ENCODE peak calls at places on chromosomes 5 and 9, in eight cellular contexts. One of them, this sample, is unnamed.

GRCh38 chr5:12292610-12293204 is 388.5 kb upstream of the CTNND2 start:
- DNase-seq in left lung: no peak
- DNase-seq in psoas muscle: no peak
- DNase-seq in ovary: no peak
- DNase-seq in cardiac fibroblast: no peak
- DNase-seq in HepG2: no peak
- DNase-seq in fibroblast of the aortic adventitia: no peak
- DNase-seq in PC-9: no peak
- DNase-seq in this sample: peak

GRCh38 chr9:131008563-131008908 is 438 bp upstream of the LAMC3 start:
- DNase-seq in left lung: no peak
- DNase-seq in psoas muscle: no peak
- DNase-seq in ovary: no peak
- DNase-seq in cardiac fibroblast: no peak
- DNase-seq in HepG2: no peak
- DNase-seq in fibroblast of the aortic adventitia: no peak
- DNase-seq in PC-9: no peak
- DNase-seq in this sample: no peak

GRCh38 chr9:6243746-6244145 is 28.1 kb downstream of the IL33 start:
- DNase-seq in left lung: no peak
- DNase-seq in psoas muscle: no peak
- DNase-seq in ovary: no peak
- DNase-seq in cardiac fibroblast: no peak
- DNase-seq in HepG2: no peak
- DNase-seq in fibroblast of the aortic adventitia: no peak
- DNase-seq in PC-9: no peak
- DNase-seq in this sample: no peak

GRCh38 chr5:65061250-65061973 is 292.7 kb downstream of the CWC27 start:
- DNase-seq in left lung: no peak
- DNase-seq in psoas muscle: no peak
- DNase-seq in ovary: no peak
- DNase-seq in cardiac fibroblast: no peak
- DNase-seq in HepG2: no peak
- DNase-seq in fibroblast of the aortic adventitia: no peak
- DNase-seq in PC-9: no peak
- DNase-seq in this sample: no peak

GRCh38 chr5:172351240-172351778 is 67.7 kb upstream of the UBTD2 start:
- DNase-seq in left lung: no peak
- DNase-seq in psoas muscle: no peak
- DNase-seq in ovary: no peak
- DNase-seq in cardiac fibroblast: no peak
- DNase-seq in HepG2: peak
- DNase-seq in fibroblast of the aortic adventitia: no peak
- DNase-seq in PC-9: no peak
- DNase-seq in this sample: no peak

GRCh38 chr9:37963936-37964739 is 60.2 kb upstream of the SLC25A51 start:
- DNase-seq in left lung: peak
- DNase-seq in psoas muscle: peak
- DNase-seq in ovary: no peak
- DNase-seq in cardiac fibroblast: peak
- DNase-seq in HepG2: peak
- DNase-seq in fibroblast of the aortic adventitia: peak
- DNase-seq in PC-9: peak
- DNase-seq in this sample: no peak

GRCh38 chr5:172887735-172888134 is 53.7 kb downstream of the ERGIC1 start:
- DNase-seq in left lung: peak
- DNase-seq in psoas muscle: no peak
- DNase-seq in ovary: peak
- DNase-seq in cardiac fibroblast: peak
- DNase-seq in HepG2: no peak
- DNase-seq in fibroblast of the aortic adventitia: peak
- DNase-seq in PC-9: no peak
- DNase-seq in this sample: peak

GRCh38 chr5:102759700-102760099 is 4.6 kb downstream of the PAM start:
- DNase-seq in left lung: no peak
- DNase-seq in psoas muscle: no peak
- DNase-seq in ovary: no peak
- DNase-seq in cardiac fibroblast: no peak
- DNase-seq in HepG2: no peak
- DNase-seq in fibroblast of the aortic adventitia: no peak
- DNase-seq in PC-9: no peak
- DNase-seq in this sample: no peak

GRCh38 chr5:178471666-178472065 is 118.5 kb downstream of the COL23A1 start:
- DNase-seq in left lung: no peak
- DNase-seq in psoas muscle: no peak
- DNase-seq in ovary: no peak
- DNase-seq in cardiac fibroblast: no peak
- DNase-seq in HepG2: no peak
- DNase-seq in fibroblast of the aortic adventitia: no peak
- DNase-seq in PC-9: no peak
- DNase-seq in this sample: no peak

GRCh38 chr9:4333787-4334186 is 33.9 kb upstream of the GLIS3 start:
- DNase-seq in left lung: no peak
- DNase-seq in psoas muscle: no peak
- DNase-seq in ovary: no peak
- DNase-seq in cardiac fibroblast: peak
- DNase-seq in HepG2: no peak
- DNase-seq in fibroblast of the aortic adventitia: no peak
- DNase-seq in PC-9: no peak
- DNase-seq in this sample: peak

GRCh38 chr5:133635051-133635450 is 22.7 kb upstream of the FSTL4 start:
- DNase-seq in left lung: no peak
- DNase-seq in psoas muscle: no peak
- DNase-seq in ovary: no peak
- DNase-seq in cardiac fibroblast: no peak
- DNase-seq in HepG2: no peak
- DNase-seq in fibroblast of the aortic adventitia: no peak
- DNase-seq in PC-9: no peak
- DNase-seq in this sample: no peak

GRCh38 chr5:87156631-87157030 is 111.1 kb upstream of the RASA1 start:
- DNase-seq in left lung: no peak
- DNase-seq in psoas muscle: no peak
- DNase-seq in ovary: no peak
- DNase-seq in cardiac fibroblast: no peak
- DNase-seq in HepG2: no peak
- DNase-seq in fibroblast of the aortic adventitia: no peak
- DNase-seq in PC-9: no peak
- DNase-seq in this sample: no peak

GRCh38 chr9:83291196-83291595 is 228.3 kb upstream of the RASEF start:
- DNase-seq in left lung: no peak
- DNase-seq in psoas muscle: no peak
- DNase-seq in ovary: no peak
- DNase-seq in cardiac fibroblast: no peak
- DNase-seq in HepG2: no peak
- DNase-seq in fibroblast of the aortic adventitia: no peak
- DNase-seq in PC-9: no peak
- DNase-seq in this sample: no peak

GRCh38 chr5:115840825-115841224 is 540 bp downstream of the ATG12 start:
- DNase-seq in left lung: no peak
- DNase-seq in psoas muscle: no peak
- DNase-seq in ovary: no peak
- DNase-seq in cardiac fibroblast: no peak
- DNase-seq in HepG2: no peak
- DNase-seq in fibroblast of the aortic adventitia: no peak
- DNase-seq in PC-9: no peak
- DNase-seq in this sample: no peak

GRCh38 chr5:115842089-115842881 is 550 bp downstream of the AP3S1 start:
- DNase-seq in left lung: no peak
- DNase-seq in psoas muscle: no peak
- DNase-seq in ovary: no peak
- DNase-seq in cardiac fibroblast: no peak
- DNase-seq in HepG2: peak
- DNase-seq in fibroblast of the aortic adventitia: no peak
- DNase-seq in PC-9: no peak
- DNase-seq in this sample: no peak

GRCh38 chr5:115835481-115835880 is 5.9 kb downstream of the ATG12 start:
- DNase-seq in left lung: no peak
- DNase-seq in psoas muscle: no peak
- DNase-seq in ovary: no peak
- DNase-seq in cardiac fibroblast: no peak
- DNase-seq in HepG2: no peak
- DNase-seq in fibroblast of the aortic adventitia: no peak
- DNase-seq in PC-9: no peak
- DNase-seq in this sample: no peak

GRCh38 chr5:115841382-115842088 is at the start of the genes AP3S1 and ATG12:
- DNase-seq in left lung: peak
- DNase-seq in psoas muscle: peak
- DNase-seq in ovary: peak
- DNase-seq in cardiac fibroblast: peak
- DNase-seq in HepG2: peak
- DNase-seq in fibroblast of the aortic adventitia: peak
- DNase-seq in PC-9: peak
- DNase-seq in this sample: peak

DNA sequence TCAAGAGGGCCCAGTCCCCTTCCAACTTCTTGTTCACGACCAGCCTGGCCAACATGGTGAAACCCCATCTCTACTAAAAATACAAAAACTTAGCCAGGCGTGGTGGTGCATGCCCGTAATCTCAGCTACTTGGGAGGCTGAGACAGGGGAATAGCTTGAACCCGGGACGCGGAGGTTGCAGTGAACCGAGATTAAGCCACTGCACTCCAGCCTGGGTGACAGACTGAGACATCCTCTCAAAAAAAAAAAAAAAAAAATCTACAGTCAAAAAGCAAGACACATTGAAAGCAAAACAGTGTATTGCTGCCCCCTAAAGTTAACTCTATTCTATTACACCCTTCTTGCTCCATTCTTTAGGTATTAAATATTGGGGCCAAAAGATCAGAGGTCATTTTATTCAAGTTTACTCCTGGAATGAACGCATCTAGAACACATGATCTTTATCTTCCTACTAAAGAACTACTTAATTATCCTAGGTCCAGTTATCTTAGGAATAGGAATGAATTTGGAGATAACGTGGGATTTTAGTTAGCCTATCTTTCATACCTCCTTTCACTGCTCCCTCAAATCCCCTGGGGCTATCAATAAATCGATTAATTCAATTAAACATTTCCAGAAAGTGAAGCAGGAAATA is 2.4 kb downstream of the ATG12 start:
- DNase-seq in left lung: no peak
- DNase-seq in psoas muscle: no peak
- DNase-seq in ovary: no peak
- DNase-seq in cardiac fibroblast: peak
- DNase-seq in HepG2: peak
- DNase-seq in fibroblast of the aortic adventitia: peak
- DNase-seq in PC-9: peak
- DNase-seq in this sample: peak
- H3K4me3 ChIP-seq in left lung: no peak
- H3K4me3 ChIP-seq in psoas muscle: peak
- H3K4me3 ChIP-seq in ovary: no peak
- H3K4me3 ChIP-seq in cardiac fibroblast: peak
- H3K4me3 ChIP-seq in HepG2: peak
- H3K4me3 ChIP-seq in fibroblast of the aortic adventitia: peak
- H3K4me3 ChIP-seq in PC-9: peak
- H3K4me3 ChIP-seq in this sample: no peak

DNA sequence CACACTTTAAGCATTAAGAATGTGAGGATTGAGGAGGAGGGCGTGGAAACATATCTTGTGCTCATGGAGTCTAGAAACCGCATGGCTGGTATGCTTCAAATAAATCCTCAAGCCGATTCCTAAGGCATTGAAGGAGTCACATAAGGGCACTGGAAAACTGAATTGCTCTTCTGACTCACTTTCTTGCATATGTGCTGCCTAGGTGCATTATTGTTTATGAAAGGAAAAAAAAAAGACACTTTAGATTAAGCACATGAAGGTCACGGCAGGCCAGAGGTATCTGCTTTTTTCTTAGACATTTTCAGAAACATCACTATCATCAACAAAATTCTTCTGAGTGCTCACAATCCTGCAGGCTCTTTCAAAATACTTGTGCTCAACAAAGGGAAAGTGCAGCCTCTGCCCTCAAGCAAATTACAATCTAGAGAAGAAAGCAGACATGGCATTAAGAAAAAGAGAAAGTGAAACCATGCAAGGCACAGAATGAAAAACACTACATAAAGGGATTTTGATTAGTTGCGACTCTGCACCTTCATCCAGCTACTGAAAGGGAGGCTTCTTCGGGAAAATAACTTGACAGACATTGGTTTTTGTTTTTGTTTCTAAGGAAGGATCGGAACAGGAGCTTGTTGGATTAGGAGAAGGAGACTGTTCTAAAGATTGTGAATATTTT is 2117.6 kb downstream of the MAT2B start:
- DNase-seq in left lung: no peak
- DNase-seq in psoas muscle: no peak
- DNase-seq in ovary: no peak
- DNase-seq in cardiac fibroblast: no peak
- DNase-seq in HepG2: no peak
- DNase-seq in fibroblast of the aortic adventitia: no peak
- DNase-seq in PC-9: no peak
- DNase-seq in this sample: no peak
- H3K4me3 ChIP-seq in left lung: no peak
- H3K4me3 ChIP-seq in psoas muscle: no peak
- H3K4me3 ChIP-seq in ovary: no peak
- H3K4me3 ChIP-seq in cardiac fibroblast: no peak
- H3K4me3 ChIP-seq in HepG2: no peak
- H3K4me3 ChIP-seq in fibroblast of the aortic adventitia: no peak
- H3K4me3 ChIP-seq in PC-9: peak
- H3K4me3 ChIP-seq in this sample: no peak

DNA sequence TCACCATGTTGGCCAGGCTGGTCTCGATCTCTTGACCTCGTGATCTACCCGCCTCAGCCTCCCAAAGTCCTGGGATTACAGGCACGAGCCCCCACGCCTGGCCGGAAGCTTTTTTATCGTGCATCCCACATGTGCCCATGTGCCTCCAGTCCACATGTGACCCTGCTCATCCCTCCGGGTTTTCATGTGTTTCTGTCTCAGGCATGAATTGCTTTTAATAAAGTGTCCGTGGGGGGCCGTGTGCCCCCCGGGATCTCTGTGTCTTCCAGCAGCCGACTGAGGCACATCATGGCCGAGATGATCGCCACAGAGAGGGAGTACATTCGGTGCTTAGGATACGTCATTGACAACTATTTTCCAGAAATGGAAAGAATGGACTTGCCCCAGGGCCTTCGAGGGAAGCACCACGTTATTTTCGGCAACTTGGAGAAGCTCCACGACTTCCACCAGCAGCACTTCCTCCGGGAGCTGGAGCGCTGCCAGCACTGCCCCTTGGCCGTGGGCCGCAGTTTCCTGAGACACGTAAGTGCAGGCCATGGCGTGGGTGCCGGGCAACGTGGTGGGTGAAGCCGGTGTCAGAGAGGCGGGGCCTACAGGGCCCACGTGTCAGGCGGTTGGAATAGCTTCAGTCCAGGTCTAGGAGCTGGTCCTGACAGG is 22.1 kb upstream of the LRRC14B start:
- DNase-seq in left lung: no peak
- DNase-seq in psoas muscle: peak
- DNase-seq in ovary: peak
- DNase-seq in cardiac fibroblast: peak
- DNase-seq in HepG2: no peak
- DNase-seq in fibroblast of the aortic adventitia: peak
- DNase-seq in PC-9: no peak
- DNase-seq in this sample: peak
- H3K4me3 ChIP-seq in left lung: no peak
- H3K4me3 ChIP-seq in psoas muscle: no peak
- H3K4me3 ChIP-seq in ovary: no peak
- H3K4me3 ChIP-seq in cardiac fibroblast: no peak
- H3K4me3 ChIP-seq in HepG2: no peak
- H3K4me3 ChIP-seq in fibroblast of the aortic adventitia: no peak
- H3K4me3 ChIP-seq in PC-9: no peak
- H3K4me3 ChIP-seq in this sample: no peak

GRCh38 chr5:1793301-1793740 is 6.3 kb downstream of the MRPL36 start:
- DNase-seq in left lung: peak
- DNase-seq in psoas muscle: no peak
- DNase-seq in ovary: no peak
- DNase-seq in cardiac fibroblast: peak
- DNase-seq in HepG2: no peak
- DNase-seq in fibroblast of the aortic adventitia: peak
- DNase-seq in PC-9: no peak
- DNase-seq in this sample: peak
- H3K4me3 ChIP-seq in left lung: no peak
- H3K4me3 ChIP-seq in psoas muscle: no peak
- H3K4me3 ChIP-seq in ovary: no peak
- H3K4me3 ChIP-seq in cardiac fibroblast: no peak
- H3K4me3 ChIP-seq in HepG2: no peak
- H3K4me3 ChIP-seq in fibroblast of the aortic adventitia: no peak
- H3K4me3 ChIP-seq in PC-9: no peak
- H3K4me3 ChIP-seq in this sample: no peak

This sample was measured in cardiac muscle cell.